ENCODE peak calls at places on chromosomes 13 and 19, in seven cellular contexts. D is A549, K is K562, Y is WTC11, M is HepG2, W is H1, V is SK-N-SH. S is an unnamed sample.

GRCh38 chr13:74070513-74070912 is 63.7 kb downstream of the KLF12 start:
- DNase-seq in M (no peak), V (no peak), K (no peak), W (no peak), Y (no peak), D (no peak), S (no peak)

GRCh38 chr19:8352134-8352827 is 9.2 kb upstream of the KANK3 start:
- DNase-seq in W (no peak), V (no peak), Y (no peak), M (no peak), D (no peak), K (no peak), S (no peak)

GRCh38 chr13:110879482-110879881 is 35.4 kb downstream of the ANKRD10 start:
- DNase-seq in M (no peak), W (no peak), Y (no peak), V (no peak), D (no peak), K (no peak), S (no peak)

GRCh38 chr13:73072501-73072900 is 13.7 kb downstream of the KLF5 start:
- DNase-seq in M (no peak), K (no peak), V (no peak), W (no peak), Y (no peak), D (no peak), S (no peak)

GRCh38 chr19:42024622-42025111 is 30.6 kb upstream of the ATP1A3 start:
- DNase-seq in D (no peak), V (no peak), W (no peak), Y (no peak), K (no peak), M (no peak), S (no peak)

GRCh38 chr13:51221674-51222509 is at the start of gene FAM124A:
- DNase-seq in V (peak), W (no peak), D (peak), K (peak), Y (peak), M (no peak), S (peak)

GRCh38 chr19:41166888-41167804 is 25.9 kb upstream of the CYP2S1 start:
- DNase-seq in M (peak), W (no peak), D (no peak), V (no peak), K (no peak), Y (no peak), S (no peak)

GRCh38 chr13:113592571-113592970 is 8.0 kb downstream of the TFDP1 start:
- DNase-seq in V (peak), W (no peak), K (no peak), Y (no peak), M (no peak), D (no peak), S (no peak)

GRCh38 chr19:47275866-47276461 is 1.3 kb downstream of the INAFM1 start:
- DNase-seq in Y (no peak), D (no peak), W (no peak), K (peak), V (no peak), M (no peak), S (peak)

GRCh38 chr13:100438059-100438788 is 150.4 kb downstream of the GGACT start:
- DNase-seq in D (no peak), Y (no peak), W (no peak), V (no peak), M (no peak), K (no peak), S (no peak)

GRCh38 chr13:102361113-102361512 is 40.7 kb downstream of the FGF14 start:
- DNase-seq in W (no peak), Y (no peak), V (no peak), D (no peak), M (no peak), K (no peak), S (no peak)

DNA sequence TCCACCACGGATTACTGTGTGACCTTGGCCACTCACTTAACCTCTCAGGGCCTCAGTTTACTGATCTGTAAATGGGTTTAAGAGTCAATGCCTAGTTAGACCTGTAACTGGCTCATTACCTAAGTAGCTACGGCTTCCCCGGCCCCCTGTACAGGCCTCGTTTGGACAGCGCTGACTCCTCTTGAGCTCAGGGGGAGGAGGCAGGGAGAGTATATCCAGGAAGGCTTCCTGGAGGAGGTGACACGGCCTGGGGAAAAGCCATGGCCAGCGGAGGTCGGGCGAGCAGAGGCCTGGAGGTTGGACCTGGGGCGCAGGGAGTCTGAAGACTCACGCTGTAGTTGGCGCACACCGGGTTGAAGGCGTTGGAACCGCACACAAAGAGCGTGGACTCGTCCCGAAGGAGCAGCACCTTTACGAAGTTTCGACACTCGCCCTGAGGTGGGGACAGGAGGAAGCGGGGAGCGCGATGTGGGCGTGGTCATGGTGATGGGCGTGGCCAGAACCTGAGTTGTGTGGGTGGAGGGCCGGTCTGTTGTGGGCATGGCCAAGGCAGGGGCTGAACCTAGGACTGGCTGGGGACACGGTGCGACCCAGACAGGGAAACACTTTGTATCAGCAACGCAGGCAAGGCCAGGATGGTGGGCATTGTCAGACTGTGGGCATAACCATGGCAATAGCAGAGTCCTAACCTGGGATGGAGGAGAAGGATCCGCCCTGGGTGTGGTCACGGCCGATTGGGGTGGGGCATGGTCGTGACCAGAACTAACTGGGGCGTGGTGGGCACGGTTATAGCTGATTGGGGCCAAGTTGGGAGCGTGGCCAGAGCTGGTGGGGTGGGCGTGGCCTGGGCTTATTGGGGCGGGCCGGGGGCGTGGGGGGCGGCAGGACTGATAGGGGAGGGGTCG is 3.6 kb downstream of the SEMA6B start:
- DNase-seq in W (no peak), V (peak), Y (peak), D (peak), K (peak), M (no peak), S (peak)
- TF ChIP-seq MAX in W (no peak), V (no peak), Y (no peak), D (no peak), K (peak), M (no peak), S (no peak)

DNA sequence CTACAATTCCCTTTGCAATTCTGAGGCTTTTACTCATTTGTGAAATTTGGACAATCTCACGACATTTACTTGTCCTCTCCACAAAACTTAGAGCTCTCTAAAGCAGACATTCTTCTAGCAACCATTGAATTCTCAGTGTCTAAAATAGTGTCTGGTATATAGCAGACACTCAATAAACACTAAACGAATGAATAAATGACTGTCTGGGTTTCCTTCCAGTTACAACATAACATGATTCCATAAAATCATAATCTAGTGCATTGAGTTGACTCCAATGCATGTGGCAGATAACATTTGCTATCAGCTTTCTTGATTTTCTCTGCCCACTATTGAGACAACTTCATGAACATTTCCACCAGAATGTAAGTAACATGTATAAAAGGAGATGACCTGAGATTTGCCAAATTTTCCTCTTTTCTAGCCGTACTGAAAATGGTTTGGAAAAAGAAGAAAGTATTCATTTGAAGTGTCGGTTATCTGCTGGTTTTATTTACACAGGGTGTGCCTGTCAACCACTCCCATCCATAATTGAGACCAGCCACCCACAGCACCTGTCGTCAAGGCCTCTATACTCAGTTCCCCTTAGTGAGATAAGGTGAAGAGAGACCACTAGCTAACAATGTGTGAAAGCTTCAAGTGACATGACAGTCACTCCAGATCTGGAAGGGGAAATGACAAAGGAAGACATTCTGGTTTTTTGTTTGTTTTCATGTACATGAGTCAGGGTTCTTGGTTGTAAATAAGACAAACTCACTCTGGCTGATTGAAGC is 4.8 kb upstream of the SERP2 start:
- DNase-seq in D (no peak), V (no peak), W (no peak), M (no peak), Y (no peak), K (peak), S (no peak)
- TF ChIP-seq MAX in D (no peak), V (no peak), W (no peak), M (no peak), Y (no peak), K (no peak), S (no peak)

DNA sequence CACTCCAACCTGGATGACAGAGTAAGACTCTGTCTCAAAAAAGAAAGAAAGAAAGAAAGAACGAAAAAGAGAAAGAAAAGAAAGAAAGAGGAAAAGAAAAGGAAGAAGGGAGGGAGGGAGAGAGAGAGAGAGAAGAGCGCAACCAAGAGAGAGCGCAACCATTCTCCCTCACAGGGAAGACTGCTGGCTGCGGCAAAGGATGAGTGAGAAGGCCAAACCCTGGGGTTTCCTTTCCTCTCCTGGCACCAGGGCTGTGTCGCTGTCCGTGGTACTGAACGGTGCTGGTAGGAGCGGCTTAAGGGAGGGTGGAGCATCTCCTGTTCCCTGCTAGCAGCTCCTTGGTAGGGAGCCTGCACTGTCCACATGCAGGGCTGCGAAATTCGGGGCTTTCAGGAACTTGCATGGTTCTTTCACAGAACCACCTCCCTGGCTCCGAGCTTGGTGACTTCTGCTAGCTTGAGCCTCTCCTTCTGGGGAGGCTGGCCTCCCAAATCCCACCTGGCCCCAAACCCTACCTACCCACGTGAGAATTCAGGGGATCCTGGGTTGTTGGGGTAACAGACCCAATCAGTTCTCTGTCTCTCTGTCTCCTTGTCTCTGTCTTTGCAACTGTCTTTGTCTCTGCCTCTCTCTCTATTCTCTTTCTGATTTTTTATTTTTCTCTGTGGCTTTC is 51.1 kb upstream of the ZNRF4 start:
- DNase-seq in K (peak), W (peak), V (no peak), M (peak), Y (peak), D (peak), S (peak)
- TF ChIP-seq MAX in K (no peak), W (peak), V (no peak), M (no peak), Y (peak), D (no peak), S (no peak)

DNA sequence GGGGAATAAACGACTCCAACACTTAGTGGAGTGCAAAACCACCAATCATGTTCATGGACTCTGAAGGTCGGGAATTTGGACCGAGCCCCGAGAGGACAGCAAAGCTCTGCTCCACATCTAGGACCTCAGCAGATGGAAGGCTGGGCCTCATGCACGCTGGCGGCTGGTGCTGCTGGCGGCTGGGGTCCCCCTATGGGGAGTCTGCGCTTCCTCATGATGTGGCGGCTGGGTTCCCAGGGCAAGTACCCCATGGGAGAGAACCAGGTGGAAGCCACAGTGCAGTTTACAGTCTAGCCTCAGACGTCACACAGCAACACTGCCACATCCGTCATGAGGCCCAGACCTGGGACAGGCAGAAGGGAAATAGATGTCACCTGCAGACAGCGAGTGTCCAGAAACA is 13.2 kb downstream of the PEPD start:
- DNase-seq in Y (no peak), D (no peak), V (no peak), W (no peak), M (no peak), K (no peak), S (no peak)
- TF ChIP-seq MAX in Y (no peak), D (no peak), V (no peak), W (no peak), M (no peak), K (no peak), S (no peak)

DNA sequence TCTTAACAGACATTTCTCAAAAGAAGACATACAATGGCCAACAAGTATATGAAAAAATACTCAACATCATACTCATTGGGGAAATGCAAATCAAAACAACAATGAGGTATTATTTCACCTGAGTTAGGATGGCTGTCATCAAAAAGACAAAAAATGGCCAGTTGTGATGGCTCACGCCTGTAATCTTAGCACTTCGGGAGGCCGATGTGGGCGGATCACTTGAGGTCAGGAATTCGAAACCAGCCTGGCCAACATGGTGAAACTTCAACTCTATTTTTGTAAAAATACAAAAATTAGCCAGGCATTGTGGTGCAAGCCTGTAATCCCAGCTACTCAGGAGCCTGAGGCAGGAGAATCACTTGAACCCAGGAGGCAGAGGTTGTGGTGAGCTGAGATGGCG is 22.0 kb downstream of the CEACAM16 start:
- DNase-seq in V (no peak), K (no peak), W (no peak), D (no peak), M (no peak), Y (no peak), S (no peak)
- TF ChIP-seq MAX in V (no peak), K (no peak), W (no peak), D (no peak), M (no peak), Y (no peak), S (no peak)

DNA sequence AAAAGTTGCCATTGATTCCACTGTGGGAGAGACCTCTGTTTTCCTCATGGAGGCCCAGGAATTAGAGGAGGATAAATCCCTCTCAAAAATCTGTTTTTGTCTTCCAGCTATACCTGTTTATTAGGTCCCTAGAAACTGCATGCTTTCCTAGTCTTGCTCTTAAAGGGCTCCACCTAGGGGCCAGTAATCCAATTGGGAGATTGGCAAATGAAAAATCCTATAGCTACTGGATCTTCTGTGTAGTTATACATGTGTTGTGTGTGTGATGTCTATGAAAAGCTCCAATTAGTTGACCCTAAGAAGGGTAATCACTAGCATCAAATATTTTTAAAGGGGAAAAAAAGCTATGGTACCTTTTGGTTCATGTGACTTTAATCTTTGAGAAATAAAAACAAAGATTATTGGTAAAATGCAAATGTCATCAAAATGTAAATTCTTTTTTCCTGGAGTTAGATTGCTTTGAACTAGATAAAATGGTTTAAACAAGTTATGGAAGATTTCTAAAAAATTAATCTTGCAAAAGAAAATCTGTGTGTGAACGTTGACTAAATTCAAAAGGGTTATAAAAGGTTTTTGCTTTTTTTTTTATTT is 63.4 kb upstream of the C1QTNF9B start:
- DNase-seq in K (peak), M (peak), W (no peak), D (peak), Y (no peak), V (no peak), S (peak)
- TF ChIP-seq MAX in K (no peak), M (no peak), W (no peak), D (no peak), Y (no peak), V (no peak), S (no peak)

DNA sequence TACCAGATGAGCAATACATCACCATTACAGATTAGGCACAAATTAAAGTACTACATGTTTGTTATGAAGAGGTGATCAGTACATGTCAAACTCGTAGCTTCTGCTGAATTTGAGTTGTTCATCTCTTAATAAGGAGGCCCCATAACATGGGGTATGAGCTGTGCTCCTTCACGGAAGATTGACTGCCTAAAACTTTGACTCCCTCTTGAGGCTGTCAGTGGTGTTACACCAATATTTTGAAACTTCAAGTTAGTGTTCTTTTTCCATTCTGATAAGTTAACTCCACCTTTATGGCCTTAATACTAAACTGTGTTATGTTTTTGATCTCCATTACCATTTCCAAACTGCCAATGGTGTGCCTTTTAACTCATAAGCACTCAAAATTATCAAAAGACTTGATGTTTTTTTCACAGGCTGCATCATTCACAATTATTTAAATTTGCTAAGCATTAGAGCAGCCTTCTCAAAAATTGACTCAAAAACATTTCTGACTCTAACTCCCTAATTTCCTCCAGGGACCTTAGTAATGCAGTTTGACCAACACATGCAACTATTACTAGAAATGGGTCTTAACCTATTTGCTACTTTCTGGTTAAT is 1591.5 kb downstream of the PCDH9 start:
- DNase-seq in M (peak), W (no peak), D (peak), Y (no peak), K (peak), V (peak), S (peak)
- TF ChIP-seq MAX in M (no peak), W (no peak), D (no peak), Y (no peak), K (no peak), V (no peak), S (no peak)

GRCh38 chr13:20775961-20776360 is 2.2 kb upstream of the EEF1AKMT1 start:
- DNase-seq in V (no peak), Y (no peak), M (no peak), D (no peak), W (no peak), K (no peak), S (no peak)
- TF ChIP-seq MAX in V (no peak), Y (no peak), M (no peak), D (no peak), W (no peak), K (no peak), S (no peak)

GRCh38 chr19:6568816-6569215 is 22.1 kb downstream of the CD70 start:
- DNase-seq in D (no peak), Y (no peak), V (no peak), W (no peak), K (no peak), M (no peak), S (peak)
- TF ChIP-seq MAX in D (no peak), Y (no peak), V (no peak), W (no peak), K (no peak), M (no peak), S (no peak)